ENCODE peak calls at places on chromosomes 3 and 15, in ten cellular contexts. Q, V, F, Z, W, G, O, Y, U and X are unnamed samples.

GRCh38 chr15:57149196-57149595 is 227.1 kb upstream of the CGNL1 start:
- DNase-seq in Q (peak; percentile 38), V (no peak), F (no peak), Z (no peak), W (no peak), G (no peak), O (no peak), Y (no peak), U (no peak), X (no peak)

GRCh38 chr15:41789237-41789636 is 15.0 kb downstream of the MAPKBP1 start:
- DNase-seq in Q (no peak), V (no peak), F (no peak), Z (no peak), W (no peak), G (no peak), O (no peak), Y (no peak), U (peak; percentile 34), X (no peak)

GRCh38 chr3:186517218-186517617 is 27.0 kb downstream of the CRYGS start:
- DNase-seq in Q (no peak), V (no peak), F (no peak), Z (no peak), W (no peak), G (no peak), O (no peak), Y (no peak), U (no peak), X (peak; percentile 90)

GRCh38 chr3:52144034-52144795 is 10.0 kb downstream of the POC1A start:
- DNase-seq in Q (peak; percentile 68), V (peak; percentile 86), F (peak; percentile 89), Z (peak; percentile 41), W (peak; percentile 90), G (peak; percentile 81), O (peak; percentile 79), Y (peak; percentile 87), U (peak; percentile 95), X (peak; percentile 62)

GRCh38 chr15:32687556-32687955 is 30.2 kb upstream of the GREM1 start:
- DNase-seq in Q (peak; percentile 83), V (no peak), F (no peak), Z (no peak), W (no peak), G (no peak), O (no peak), Y (no peak), U (no peak), X (no peak)

GRCh38 chr3:148289159-148289558 is 408.5 kb upstream of the AGTR1 start:
- DNase-seq in Q (no peak), V (no peak), F (no peak), Z (no peak), W (no peak), G (no peak), O (no peak), Y (no peak), U (no peak), X (no peak)

GRCh38 chr3:189340680-189341460 is 169.1 kb downstream of the TPRG1 start:
- DNase-seq in Q (no peak), V (peak; percentile 36), F (no peak), Z (peak; percentile 33), W (no peak), G (no peak), O (no peak), Y (no peak), U (peak; percentile 49), X (no peak)

GRCh38 chr3:197021231-197021630 is 8.4 kb downstream of the MELTF start:
- DNase-seq in Q (no peak), V (no peak), F (no peak), Z (no peak), W (no peak), G (no peak), O (no peak), Y (no peak), U (no peak), X (no peak)

GRCh38 chr3:22392859-22393258 is 641.8 kb upstream of the ZNF385D start:
- DNase-seq in Q (no peak), V (no peak), F (no peak), Z (no peak), W (no peak), G (no peak), O (no peak), Y (no peak), U (no peak), X (no peak)

GRCh38 chr15:73959012-73959581 is 32.8 kb downstream of the LOXL1 start:
- DNase-seq in Q (no peak), V (no peak), F (no peak), Z (no peak), W (no peak), G (peak; percentile 59), O (no peak), Y (no peak), U (no peak), X (no peak)

GRCh38 chr3:100830931-100831330 is 121.6 kb downstream of the TFG start:
- DNase-seq in Q (no peak), V (no peak), F (no peak), Z (no peak), W (no peak), G (no peak), O (no peak), Y (no peak), U (no peak), X (no peak)

GRCh38 chr15:40763801-40764765 is at the start of gene GCHFR:
- DNase-seq in Q (peak; percentile 59), V (peak; percentile 74), F (peak; percentile 92), Z (no peak), W (peak; percentile 89), G (peak; percentile 71), O (peak; percentile 81), Y (peak; percentile 78), U (peak; percentile 75), X (peak; percentile 63)

GRCh38 chr3:32994045-32994444 is 42.6 kb downstream of the CCR4 start:
- DNase-seq in Q (no peak), V (no peak), F (no peak), Z (no peak), W (no peak), G (no peak), O (no peak), Y (no peak), U (no peak), X (no peak)

DNA sequence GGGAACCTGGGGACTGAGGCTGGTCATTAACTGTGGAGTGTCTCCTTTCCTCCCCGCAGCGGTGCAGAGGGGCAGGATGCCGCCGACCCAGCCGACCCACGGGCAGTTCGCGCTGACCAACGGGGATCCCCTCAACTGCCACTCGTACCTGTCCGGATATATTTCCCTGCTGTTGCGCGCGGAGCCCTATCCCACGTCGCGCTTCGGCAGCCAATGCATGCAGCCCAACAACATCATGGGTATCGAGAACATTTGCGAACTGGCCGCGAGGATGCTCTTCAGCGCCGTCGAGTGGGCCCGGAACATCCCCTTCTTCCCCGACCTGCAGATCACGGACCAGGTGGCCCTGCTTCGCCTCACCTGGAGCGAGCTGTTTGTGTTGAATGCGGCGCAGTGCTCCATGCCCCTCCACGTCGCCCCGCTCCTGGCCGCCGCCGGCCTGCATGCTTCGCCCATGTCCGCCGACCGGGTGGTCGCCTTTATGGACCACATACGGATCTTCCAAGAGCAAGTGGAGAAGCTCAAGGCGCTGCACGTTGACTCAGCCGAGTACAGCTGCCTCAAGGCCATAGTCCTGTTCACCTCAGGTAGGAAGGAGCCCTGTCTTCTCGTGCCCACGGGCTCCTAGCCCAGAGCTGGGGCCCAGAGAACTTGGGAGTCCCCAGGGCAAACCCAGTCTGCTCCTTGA is 3.7 kb downstream of the NR2F2 start:
- DNase-seq in Q (peak; percentile 22), V (peak; percentile 40), F (no peak), Z (no peak), W (no peak), G (no peak), O (no peak), Y (no peak), U (no peak), X (no peak)
- H3K27me3 ChIP-seq in Q (no peaks in the 10 kb centered on the region), V (peaks cover 45% of the 10 kb centered on the region), F (no peaks in the 10 kb centered on the region), Z (peaks cover 68% of the 10 kb centered on the region), W (no peaks in the 10 kb centered on the region), G (peaks cover 21% of the 10 kb centered on the region), O (peaks cover 14% of the 10 kb centered on the region), Y (peaks cover 36% of the 10 kb centered on the region), U (no peaks in the 10 kb centered on the region), X (no peaks in the 10 kb centered on the region)

DNA sequence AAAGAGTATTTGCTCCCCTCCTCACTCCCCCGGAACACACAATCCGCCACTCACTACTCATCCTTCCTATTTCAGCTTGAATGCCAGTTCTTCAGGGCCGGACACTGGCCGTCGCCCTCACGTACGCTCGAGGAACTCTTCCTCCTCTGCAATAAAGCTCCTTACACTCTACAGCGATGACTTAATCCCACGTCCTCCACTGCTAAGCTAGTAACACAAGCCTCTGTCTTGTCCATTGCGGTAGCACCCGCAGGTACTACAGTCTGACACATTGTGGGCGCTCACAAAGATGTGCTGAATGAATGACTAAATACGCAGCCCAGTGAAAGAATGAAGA is 625 bp upstream of the EPHB3 start:
- DNase-seq in Q (no peak), V (no peak), F (peak; percentile 16), Z (no peak), W (no peak), G (no peak), O (no peak), Y (no peak), U (no peak), X (no peak)
- H3K4me3 ChIP-seq in Q (peak overlapping the region; percentile 46), V (peak overlapping the region; percentile 33), F (no peak overlapping the region), Z (no peak overlapping the region), W (peak overlapping the region; percentile 70), G (peak overlapping the region; percentile 9), O (peak overlapping the region; percentile 70), Y (peak overlapping the region; percentile 81), U (peak overlapping the region; percentile 36), X (peak overlapping the region; percentile 56)

GRCh38 chr3:45397754-45398153 is 9.4 kb downstream of the LARS2 start:
- DNase-seq in Q (no peak), V (no peak), F (no peak), Z (no peak), W (no peak), G (no peak), O (no peak), Y (no peak), U (no peak), X (no peak)

GRCh38 chr3:45402138-45402537 is 13.8 kb downstream of the LARS2 start:
- DNase-seq in Q (no peak), V (no peak), F (no peak), Z (no peak), W (no peak), G (no peak), O (no peak), Y (no peak), U (no peak), X (no peak)

DNA sequence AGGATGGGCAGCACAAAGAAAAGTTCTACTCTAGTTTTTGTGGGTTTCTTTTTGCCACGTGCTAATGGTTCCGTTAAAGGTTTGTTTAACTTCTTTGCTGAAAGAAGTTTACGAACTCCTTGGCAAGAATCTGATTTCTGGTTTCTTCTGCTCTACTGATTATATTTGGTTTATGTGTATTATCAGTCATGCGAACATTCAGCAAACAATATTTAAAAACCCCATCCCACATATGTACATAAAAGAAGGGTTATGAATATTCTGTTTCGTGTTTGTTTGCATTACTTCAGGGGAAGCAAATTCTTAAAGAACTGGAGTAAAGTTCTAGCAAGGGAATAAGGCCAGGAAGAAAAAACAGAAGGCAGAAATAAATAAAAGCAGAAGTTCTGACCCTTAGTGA is 9.8 kb downstream of the LARS2 start:
- DNase-seq in Q (no peak), V (no peak), F (no peak), Z (no peak), W (no peak), G (no peak), O (no peak), Y (no peak), U (no peak), X (no peak)
- H3K36me3 ChIP-seq in Q (peaks cover 4% of the 10 kb centered on the region), V (peaks cover 6% of the 10 kb centered on the region), F (no peaks in the 10 kb centered on the region), Z (peaks cover 26% of the 10 kb centered on the region), W (peaks cover 27% of the 10 kb centered on the region), G (peaks cover 40% of the 10 kb centered on the region), O (no peaks in the 10 kb centered on the region), Y (peaks cover 93% of the 10 kb centered on the region), U (no peaks in the 10 kb centered on the region), X (peaks cover 10% of the 10 kb centered on the region)

GRCh38 chr3:127366383-127366782 is 78.5 kb upstream of the PRR20G start:
- DNase-seq in Q (no peak), V (peak; percentile 26), F (no peak), Z (no peak), W (no peak), G (no peak), O (no peak), Y (no peak), U (no peak), X (no peak)
- H3K27me3 ChIP-seq in Q (no peaks in the 10 kb centered on the region), V (peaks cover 3% of the 10 kb centered on the region), F (no peaks in the 10 kb centered on the region), Z (no peaks in the 10 kb centered on the region), W (no peaks in the 10 kb centered on the region), G (no peaks in the 10 kb centered on the region), O (peaks cover 13% of the 10 kb centered on the region), Y (peaks cover 97% of the 10 kb centered on the region), U (no peaks in the 10 kb centered on the region), X (peaks cover 13% of the 10 kb centered on the region)